ENCODE peak calls at places on chromosomes 2 and 18, in seven cellular contexts. One of them, this sample, is unnamed.
A peak's percentile ranks its signal among the peaks of the same experiment; 100 is the strongest.

GRCh38 chr2:62343206-62343605 is 147.3 kb downstream of the B3GNT2 start:
- DNase-seq in fibroblast of the aortic adventitia: no peak
- DNase-seq in natural killer cell: no peak
- DNase-seq in RWPE1: no peak
- DNase-seq in GM10248: no peak
- DNase-seq in tibial artery: no peak
- DNase-seq in GM13976: no peak
- DNase-seq in this sample: no peak

GRCh38 chr2:221100467-221101089 is 471.5 kb downstream of the EPHA4 start:
- DNase-seq in fibroblast of the aortic adventitia: no peak
- DNase-seq in natural killer cell: no peak
- DNase-seq in RWPE1: no peak
- DNase-seq in GM10248: no peak
- DNase-seq in tibial artery: no peak
- DNase-seq in GM13976: no peak
- DNase-seq in this sample: no peak

GRCh38 chr18:11963991-11964484 is 17.3 kb upstream of the IMPA2 start:
- DNase-seq in fibroblast of the aortic adventitia: peak; percentile 16
- DNase-seq in natural killer cell: no peak
- DNase-seq in RWPE1: no peak
- DNase-seq in GM10248: no peak
- DNase-seq in tibial artery: no peak
- DNase-seq in GM13976: no peak
- DNase-seq in this sample: no peak

GRCh38 chr2:159738509-159739390 is 26.4 kb downstream of the MARCHF7 start:
- DNase-seq in fibroblast of the aortic adventitia: no peak
- DNase-seq in natural killer cell: no peak
- DNase-seq in RWPE1: no peak
- DNase-seq in GM10248: no peak
- DNase-seq in tibial artery: no peak
- DNase-seq in GM13976: no peak
- DNase-seq in this sample: no peak

GRCh38 chr2:164044637-164045036 is 308.8 kb upstream of the FIGN start:
- DNase-seq in fibroblast of the aortic adventitia: peak; percentile 67
- DNase-seq in natural killer cell: no peak
- DNase-seq in RWPE1: no peak
- DNase-seq in GM10248: no peak
- DNase-seq in tibial artery: no peak
- DNase-seq in GM13976: no peak
- DNase-seq in this sample: no peak

GRCh38 chr18:50277935-50278334 is 3.4 kb downstream of the MBD1 start:
- DNase-seq in fibroblast of the aortic adventitia: peak; percentile 37
- DNase-seq in natural killer cell: no peak
- DNase-seq in RWPE1: peak; percentile 72
- DNase-seq in GM10248: no peak
- DNase-seq in tibial artery: no peak
- DNase-seq in GM13976: no peak
- DNase-seq in this sample: no peak

GRCh38 chr2:238464389-238464788 is 37.7 kb downstream of the ASB1 start:
- DNase-seq in fibroblast of the aortic adventitia: no peak
- DNase-seq in natural killer cell: no peak
- DNase-seq in RWPE1: no peak
- DNase-seq in GM10248: no peak
- DNase-seq in tibial artery: no peak
- DNase-seq in GM13976: no peak
- DNase-seq in this sample: no peak

GRCh38 chr2:61460168-61460567 is 10.7 kb downstream of the USP34 start:
- DNase-seq in fibroblast of the aortic adventitia: peak; percentile 80
- DNase-seq in natural killer cell: no peak
- DNase-seq in RWPE1: peak; percentile 39
- DNase-seq in GM10248: no peak
- DNase-seq in tibial artery: no peak
- DNase-seq in GM13976: no peak
- DNase-seq in this sample: no peak

GRCh38 chr2:166234112-166234846 is 106.5 kb upstream of the SCN1A start:
- DNase-seq in fibroblast of the aortic adventitia: peak; percentile 78
- DNase-seq in natural killer cell: no peak
- DNase-seq in RWPE1: peak; percentile 2
- DNase-seq in GM10248: no peak
- DNase-seq in tibial artery: no peak
- DNase-seq in GM13976: no peak
- DNase-seq in this sample: no peak

GRCh38 chr2:189199797-189200196 is 20.2 kb upstream of the COL5A2 start:
- DNase-seq in fibroblast of the aortic adventitia: no peak
- DNase-seq in natural killer cell: no peak
- DNase-seq in RWPE1: no peak
- DNase-seq in GM10248: no peak
- DNase-seq in tibial artery: no peak
- DNase-seq in GM13976: no peak
- DNase-seq in this sample: no peak

GRCh38 chr2:67277450-67277849 is 119.7 kb upstream of the ETAA1 start:
- DNase-seq in fibroblast of the aortic adventitia: no peak
- DNase-seq in natural killer cell: no peak
- DNase-seq in RWPE1: no peak
- DNase-seq in GM10248: no peak
- DNase-seq in tibial artery: no peak
- DNase-seq in GM13976: no peak
- DNase-seq in this sample: no peak

GRCh38 chr2:238169021-238169707 is 10.4 kb downstream of the ERFE start:
- DNase-seq in fibroblast of the aortic adventitia: peak; percentile 98
- DNase-seq in natural killer cell: no peak
- DNase-seq in RWPE1: peak; percentile 52
- DNase-seq in GM10248: no peak
- DNase-seq in tibial artery: peak; percentile 85
- DNase-seq in GM13976: no peak
- DNase-seq in this sample: no peak

GRCh38 chr18:58605027-58606020 is 23.6 kb downstream of the ALPK2 start:
- DNase-seq in fibroblast of the aortic adventitia: peak; percentile 78
- DNase-seq in natural killer cell: no peak
- DNase-seq in RWPE1: no peak
- DNase-seq in GM10248: no peak
- DNase-seq in tibial artery: no peak
- DNase-seq in GM13976: no peak
- DNase-seq in this sample: peak; percentile 80

GRCh38 chr2:204871246-204871953 is 326.1 kb downstream of the PARD3B start:
- DNase-seq in fibroblast of the aortic adventitia: peak; percentile 71
- DNase-seq in natural killer cell: no peak
- DNase-seq in RWPE1: peak; percentile 12
- DNase-seq in GM10248: no peak
- DNase-seq in tibial artery: no peak
- DNase-seq in GM13976: peak; percentile 2
- DNase-seq in this sample: no peak

GRCh38 chr2:148642891-148643416 is 1.6 kb upstream of the EPC2 start:
- DNase-seq in fibroblast of the aortic adventitia: no peak
- DNase-seq in natural killer cell: no peak
- DNase-seq in RWPE1: peak; percentile 55
- DNase-seq in GM10248: no peak
- DNase-seq in tibial artery: no peak
- DNase-seq in GM13976: no peak
- DNase-seq in this sample: no peak

GRCh38 chr2:676647-677055 is 555 bp downstream of the TMEM18 start:
- DNase-seq in fibroblast of the aortic adventitia: peak; percentile 98
- DNase-seq in natural killer cell: peak; percentile 97
- DNase-seq in RWPE1: peak; percentile 96
- DNase-seq in GM10248: peak; percentile 98
- DNase-seq in tibial artery: peak; percentile 99
- DNase-seq in GM13976: peak; percentile 98
- DNase-seq in this sample: peak; percentile 98

GRCh38 chr2:100277540-100278207 is 44.6 kb downstream of the LONRF2 start:
- DNase-seq in fibroblast of the aortic adventitia: no peak
- DNase-seq in natural killer cell: no peak
- DNase-seq in RWPE1: no peak
- DNase-seq in GM10248: no peak
- DNase-seq in tibial artery: no peak
- DNase-seq in GM13976: no peak
- DNase-seq in this sample: no peak

GRCh38 chr18:44915213-44915612 is 234.5 kb downstream of the SETBP1 start:
- DNase-seq in fibroblast of the aortic adventitia: no peak
- DNase-seq in natural killer cell: no peak
- DNase-seq in RWPE1: no peak
- DNase-seq in GM10248: no peak
- DNase-seq in tibial artery: no peak
- DNase-seq in GM13976: no peak
- DNase-seq in this sample: no peak

GRCh38 chr18:48828713-48829442 is 121.9 kb downstream of the SMAD7 start:
- DNase-seq in fibroblast of the aortic adventitia: no peak
- DNase-seq in natural killer cell: no peak
- DNase-seq in RWPE1: no peak
- DNase-seq in GM10248: no peak
- DNase-seq in tibial artery: peak; percentile 72
- DNase-seq in GM13976: no peak
- DNase-seq in this sample: no peak

GRCh38 chr2:222950886-222951285 is 90.0 kb downstream of the ACSL3 start:
- DNase-seq in fibroblast of the aortic adventitia: peak; percentile 30
- DNase-seq in natural killer cell: no peak
- DNase-seq in RWPE1: peak; percentile 45
- DNase-seq in GM10248: no peak
- DNase-seq in tibial artery: no peak
- DNase-seq in GM13976: no peak
- DNase-seq in this sample: peak; percentile 15

GRCh38 chr2:215808996-215809395 is 204.4 kb downstream of the MREG start:
- DNase-seq in fibroblast of the aortic adventitia: peak; percentile 50
- DNase-seq in natural killer cell: no peak
- DNase-seq in RWPE1: no peak
- DNase-seq in GM10248: no peak
- DNase-seq in tibial artery: no peak
- DNase-seq in GM13976: no peak
- DNase-seq in this sample: no peak
- TF ChIP-seq CTCF in fibroblast of the aortic adventitia: peak; percentile 65
- TF ChIP-seq CTCF in natural killer cell: no peak
- TF ChIP-seq CTCF in RWPE1: no peak
- TF ChIP-seq CTCF in GM10248: no peak
- TF ChIP-seq CTCF in tibial artery: no peak
- TF ChIP-seq CTCF in GM13976: no peak
- TF ChIP-seq CTCF in this sample: no peak

DNA sequence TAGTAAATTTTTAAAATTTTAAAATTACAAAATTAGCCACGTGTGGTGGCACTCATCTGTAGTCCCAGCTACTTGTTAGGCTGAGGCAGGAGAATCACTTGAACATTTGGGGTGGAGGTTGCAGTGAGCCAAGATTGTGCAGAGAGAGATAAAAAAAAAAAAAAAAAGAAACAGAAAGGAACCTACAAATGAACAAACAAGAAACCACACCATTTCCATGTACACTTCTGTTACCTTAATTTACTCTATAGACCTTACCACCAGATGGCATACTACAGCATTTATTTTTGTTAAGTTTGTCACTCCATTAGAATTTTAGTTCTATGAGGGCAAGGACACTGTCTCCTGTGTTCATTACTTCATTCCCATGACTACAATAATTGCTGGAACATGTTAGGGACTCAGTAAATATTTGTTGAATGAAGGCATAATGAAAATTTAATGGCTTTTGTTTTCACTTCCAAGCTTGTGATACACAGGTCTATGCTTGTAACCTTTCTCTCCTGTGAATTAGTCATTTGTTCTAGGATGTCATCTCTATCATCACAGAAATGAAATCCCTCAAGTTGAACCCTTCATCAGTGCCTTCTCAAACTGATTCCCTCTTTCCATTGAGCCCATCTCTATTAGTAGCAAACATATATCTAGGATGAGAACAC is 76.0 kb downstream of the ARHGAP15 start:
- DNase-seq in fibroblast of the aortic adventitia: peak; percentile 20
- DNase-seq in natural killer cell: no peak
- DNase-seq in RWPE1: peak; percentile 5
- DNase-seq in GM10248: peak; percentile 9
- DNase-seq in tibial artery: no peak
- DNase-seq in GM13976: no peak
- DNase-seq in this sample: no peak
- TF ChIP-seq CTCF in fibroblast of the aortic adventitia: peak; percentile 29
- TF ChIP-seq CTCF in natural killer cell: peak; percentile 38
- TF ChIP-seq CTCF in RWPE1: no peak
- TF ChIP-seq CTCF in GM10248: peak; percentile 23
- TF ChIP-seq CTCF in tibial artery: peak; percentile 36
- TF ChIP-seq CTCF in GM13976: no peak
- TF ChIP-seq CTCF in this sample: peak; percentile 45

DNA sequence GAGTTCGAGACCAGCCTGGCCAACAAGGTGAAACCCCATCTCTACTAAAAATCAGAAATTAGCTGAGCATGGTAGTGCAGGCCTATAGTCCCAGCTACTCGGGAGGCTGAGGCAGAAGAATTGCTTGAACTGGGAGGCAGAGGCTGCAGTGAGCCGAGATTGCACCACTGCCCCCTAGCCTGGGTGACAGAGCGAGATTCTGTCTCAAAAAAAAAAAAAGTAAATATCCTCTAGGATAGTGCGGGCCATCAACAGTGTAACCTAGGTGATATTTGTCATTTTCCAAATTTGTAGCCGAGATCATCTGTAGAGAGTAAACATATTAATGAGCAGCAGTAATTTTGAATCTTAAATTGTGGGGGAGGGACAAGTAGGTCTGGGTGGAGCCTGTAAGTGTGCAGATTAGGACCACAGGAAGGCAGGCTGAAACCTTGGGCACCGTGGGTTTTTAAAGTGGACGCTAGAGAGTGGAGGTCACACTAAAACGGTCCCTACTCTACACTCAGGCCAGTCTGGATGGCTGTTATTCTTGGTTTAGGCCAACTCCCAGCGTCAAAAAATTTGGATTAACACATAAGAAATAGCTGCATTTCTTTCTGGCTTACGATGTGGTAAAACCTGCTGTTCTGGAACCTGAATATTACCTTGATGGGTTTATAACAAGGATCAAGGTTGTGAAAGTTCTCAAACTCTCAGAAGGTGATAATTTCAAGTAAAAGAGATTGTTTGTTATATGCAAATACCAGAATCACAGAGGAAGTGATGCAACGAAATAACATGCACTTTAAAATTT is 22.7 kb upstream of the TET3 start:
- DNase-seq in fibroblast of the aortic adventitia: no peak
- DNase-seq in natural killer cell: no peak
- DNase-seq in RWPE1: no peak
- DNase-seq in GM10248: no peak
- DNase-seq in tibial artery: no peak
- DNase-seq in GM13976: no peak
- DNase-seq in this sample: no peak
- TF ChIP-seq CTCF in fibroblast of the aortic adventitia: no peak
- TF ChIP-seq CTCF in natural killer cell: no peak
- TF ChIP-seq CTCF in RWPE1: no peak
- TF ChIP-seq CTCF in GM10248: no peak
- TF ChIP-seq CTCF in tibial artery: no peak
- TF ChIP-seq CTCF in GM13976: no peak
- TF ChIP-seq CTCF in this sample: no peak

DNA sequence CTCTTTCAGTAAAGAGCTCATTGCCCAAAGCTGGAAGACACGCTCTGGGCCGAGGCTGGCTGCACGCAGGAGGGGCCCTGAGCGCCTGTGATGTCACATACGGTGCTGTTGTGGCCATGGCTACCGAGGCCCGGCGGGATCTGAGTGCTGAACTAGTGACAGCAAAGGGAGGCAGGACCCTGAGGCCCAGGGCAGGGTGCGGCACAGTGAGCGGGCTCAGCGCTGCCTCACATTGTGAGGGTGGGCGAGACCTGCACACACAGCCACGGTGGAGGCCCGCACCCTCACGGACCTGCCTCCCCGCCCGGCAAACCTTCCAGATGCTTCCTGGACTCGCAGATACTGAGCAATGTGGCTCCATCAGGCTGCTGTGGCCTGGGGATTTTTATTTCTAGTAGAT is 133.9 kb upstream of the CTDP1 start:
- DNase-seq in fibroblast of the aortic adventitia: no peak
- DNase-seq in natural killer cell: peak; percentile 8
- DNase-seq in RWPE1: no peak
- DNase-seq in GM10248: no peak
- DNase-seq in tibial artery: no peak
- DNase-seq in GM13976: no peak
- DNase-seq in this sample: no peak
- TF ChIP-seq CTCF in fibroblast of the aortic adventitia: no peak
- TF ChIP-seq CTCF in natural killer cell: no peak
- TF ChIP-seq CTCF in RWPE1: no peak
- TF ChIP-seq CTCF in GM10248: no peak
- TF ChIP-seq CTCF in tibial artery: no peak
- TF ChIP-seq CTCF in GM13976: no peak
- TF ChIP-seq CTCF in this sample: no peak

GRCh38 chr2:139031722-139032121 is 251.5 kb upstream of the NXPH2 start:
- DNase-seq in fibroblast of the aortic adventitia: peak; percentile 4
- DNase-seq in natural killer cell: no peak
- DNase-seq in RWPE1: peak; percentile 41
- DNase-seq in GM10248: peak; percentile 8
- DNase-seq in tibial artery: no peak
- DNase-seq in GM13976: no peak
- DNase-seq in this sample: no peak
- TF ChIP-seq CTCF in fibroblast of the aortic adventitia: no peak
- TF ChIP-seq CTCF in natural killer cell: no peak
- TF ChIP-seq CTCF in RWPE1: no peak
- TF ChIP-seq CTCF in GM10248: peak; percentile 3
- TF ChIP-seq CTCF in tibial artery: no peak
- TF ChIP-seq CTCF in GM13976: no peak
- TF ChIP-seq CTCF in this sample: no peak